ENCODE peak calls at places on chromosome 5, in five cellular contexts. One of them, this sample, is unnamed.
A peak's percentile ranks its signal among the peaks of the same experiment; 100 is the strongest.

GRCh38 chr5:3268760-3269330 is 326.8 kb upstream of the IRX1 start:
- DNase-seq in stimulated activated CD8-positive, alpha-beta memory T cell treated with anti-CD3 and anti-CD28 coated beads, Interleukin-12 subunit alpha, Interleukin-12 subunit beta, amount 100 ng/mL, for 4 hours: no peak
- DNase-seq in foreskin keratinocyte: no peak
- DNase-seq in HTR-8/SVneo: no peak
- DNase-seq in mucosa of gallbladder: no peak
- DNase-seq in this sample: no peak

GRCh38 chr5:150541895-150542294 is 34.0 kb downstream of the NDST1 start:
- DNase-seq in stimulated activated CD8-positive, alpha-beta memory T cell treated with anti-CD3 and anti-CD28 coated beads, Interleukin-12 subunit alpha, Interleukin-12 subunit beta, amount 100 ng/mL, for 4 hours: no peak
- DNase-seq in foreskin keratinocyte: peak; percentile 67
- DNase-seq in HTR-8/SVneo: no peak
- DNase-seq in mucosa of gallbladder: no peak
- DNase-seq in this sample: no peak

GRCh38 chr5:42767491-42768105 is 11.0 kb downstream of the CCDC152 start:
- DNase-seq in stimulated activated CD8-positive, alpha-beta memory T cell treated with anti-CD3 and anti-CD28 coated beads, Interleukin-12 subunit alpha, Interleukin-12 subunit beta, amount 100 ng/mL, for 4 hours: no peak
- DNase-seq in foreskin keratinocyte: no peak
- DNase-seq in HTR-8/SVneo: peak; percentile 45
- DNase-seq in mucosa of gallbladder: no peak
- DNase-seq in this sample: no peak

GRCh38 chr5:177071671-177072385 is 14.9 kb upstream of the FGFR4 start:
- DNase-seq in stimulated activated CD8-positive, alpha-beta memory T cell treated with anti-CD3 and anti-CD28 coated beads, Interleukin-12 subunit alpha, Interleukin-12 subunit beta, amount 100 ng/mL, for 4 hours: no peak
- DNase-seq in foreskin keratinocyte: peak; percentile 37
- DNase-seq in HTR-8/SVneo: peak; percentile 82
- DNase-seq in mucosa of gallbladder: peak; percentile 91
- DNase-seq in this sample: peak; percentile 81

GRCh38 chr5:77669677-77670076 is 31.2 kb upstream of the OTP start:
- DNase-seq in stimulated activated CD8-positive, alpha-beta memory T cell treated with anti-CD3 and anti-CD28 coated beads, Interleukin-12 subunit alpha, Interleukin-12 subunit beta, amount 100 ng/mL, for 4 hours: no peak
- DNase-seq in foreskin keratinocyte: no peak
- DNase-seq in HTR-8/SVneo: no peak
- DNase-seq in mucosa of gallbladder: no peak
- DNase-seq in this sample: no peak

GRCh38 chr5:34802834-34803563 is 36.0 kb upstream of the TTC23L start:
- DNase-seq in stimulated activated CD8-positive, alpha-beta memory T cell treated with anti-CD3 and anti-CD28 coated beads, Interleukin-12 subunit alpha, Interleukin-12 subunit beta, amount 100 ng/mL, for 4 hours: no peak
- DNase-seq in foreskin keratinocyte: no peak
- DNase-seq in HTR-8/SVneo: no peak
- DNase-seq in mucosa of gallbladder: no peak
- DNase-seq in this sample: no peak

GRCh38 chr5:143418140-143418866 is 14.8 kb upstream of the NR3C1 start:
- DNase-seq in stimulated activated CD8-positive, alpha-beta memory T cell treated with anti-CD3 and anti-CD28 coated beads, Interleukin-12 subunit alpha, Interleukin-12 subunit beta, amount 100 ng/mL, for 4 hours: no peak
- DNase-seq in foreskin keratinocyte: no peak
- DNase-seq in HTR-8/SVneo: no peak
- DNase-seq in mucosa of gallbladder: no peak
- DNase-seq in this sample: no peak

GRCh38 chr5:177099422-177100093 is 12.8 kb downstream of the FGFR4 start:
- DNase-seq in stimulated activated CD8-positive, alpha-beta memory T cell treated with anti-CD3 and anti-CD28 coated beads, Interleukin-12 subunit alpha, Interleukin-12 subunit beta, amount 100 ng/mL, for 4 hours: no peak
- DNase-seq in foreskin keratinocyte: no peak
- DNase-seq in HTR-8/SVneo: no peak
- DNase-seq in mucosa of gallbladder: no peak
- DNase-seq in this sample: peak; percentile 54

GRCh38 chr5:6652025-6652424 is 18.8 kb downstream of the SRD5A1 start:
- DNase-seq in stimulated activated CD8-positive, alpha-beta memory T cell treated with anti-CD3 and anti-CD28 coated beads, Interleukin-12 subunit alpha, Interleukin-12 subunit beta, amount 100 ng/mL, for 4 hours: no peak
- DNase-seq in foreskin keratinocyte: no peak
- DNase-seq in HTR-8/SVneo: no peak
- DNase-seq in mucosa of gallbladder: no peak
- DNase-seq in this sample: no peak

GRCh38 chr5:113380299-113381014 is 54.3 kb downstream of the TSSK1B start:
- DNase-seq in stimulated activated CD8-positive, alpha-beta memory T cell treated with anti-CD3 and anti-CD28 coated beads, Interleukin-12 subunit alpha, Interleukin-12 subunit beta, amount 100 ng/mL, for 4 hours: no peak
- DNase-seq in foreskin keratinocyte: no peak
- DNase-seq in HTR-8/SVneo: no peak
- DNase-seq in mucosa of gallbladder: no peak
- DNase-seq in this sample: no peak

GRCh38 chr5:137506296-137506695 is 7.2 kb upstream of the SPOCK1 start:
- DNase-seq in stimulated activated CD8-positive, alpha-beta memory T cell treated with anti-CD3 and anti-CD28 coated beads, Interleukin-12 subunit alpha, Interleukin-12 subunit beta, amount 100 ng/mL, for 4 hours: no peak
- DNase-seq in foreskin keratinocyte: no peak
- DNase-seq in HTR-8/SVneo: no peak
- DNase-seq in mucosa of gallbladder: no peak
- DNase-seq in this sample: no peak

GRCh38 chr5:108753331-108753730 is 5.6 kb downstream of the FER start:
- DNase-seq in stimulated activated CD8-positive, alpha-beta memory T cell treated with anti-CD3 and anti-CD28 coated beads, Interleukin-12 subunit alpha, Interleukin-12 subunit beta, amount 100 ng/mL, for 4 hours: no peak
- DNase-seq in foreskin keratinocyte: peak; percentile 23
- DNase-seq in HTR-8/SVneo: no peak
- DNase-seq in mucosa of gallbladder: no peak
- DNase-seq in this sample: no peak

GRCh38 chr5:99316484-99316883 is 387.7 kb upstream of the CHD1 start:
- DNase-seq in stimulated activated CD8-positive, alpha-beta memory T cell treated with anti-CD3 and anti-CD28 coated beads, Interleukin-12 subunit alpha, Interleukin-12 subunit beta, amount 100 ng/mL, for 4 hours: no peak
- DNase-seq in foreskin keratinocyte: no peak
- DNase-seq in HTR-8/SVneo: no peak
- DNase-seq in mucosa of gallbladder: no peak
- DNase-seq in this sample: no peak

GRCh38 chr5:125415126-125415525 is 668.7 kb upstream of the ZNF608 start:
- DNase-seq in stimulated activated CD8-positive, alpha-beta memory T cell treated with anti-CD3 and anti-CD28 coated beads, Interleukin-12 subunit alpha, Interleukin-12 subunit beta, amount 100 ng/mL, for 4 hours: no peak
- DNase-seq in foreskin keratinocyte: no peak
- DNase-seq in HTR-8/SVneo: no peak
- DNase-seq in mucosa of gallbladder: no peak
- DNase-seq in this sample: no peak

GRCh38 chr5:71932131-71932635 is 175.1 kb upstream of the MAP1B start:
- DNase-seq in stimulated activated CD8-positive, alpha-beta memory T cell treated with anti-CD3 and anti-CD28 coated beads, Interleukin-12 subunit alpha, Interleukin-12 subunit beta, amount 100 ng/mL, for 4 hours: no peak
- DNase-seq in foreskin keratinocyte: no peak
- DNase-seq in HTR-8/SVneo: no peak
- DNase-seq in mucosa of gallbladder: peak; percentile 20
- DNase-seq in this sample: peak; percentile 33

GRCh38 chr5:35443803-35444595 is 173.7 kb upstream of the SPEF2 start:
- DNase-seq in stimulated activated CD8-positive, alpha-beta memory T cell treated with anti-CD3 and anti-CD28 coated beads, Interleukin-12 subunit alpha, Interleukin-12 subunit beta, amount 100 ng/mL, for 4 hours: no peak
- DNase-seq in foreskin keratinocyte: no peak
- DNase-seq in HTR-8/SVneo: no peak
- DNase-seq in mucosa of gallbladder: no peak
- DNase-seq in this sample: peak; percentile 32

GRCh38 chr5:142097681-142098080 is 10.9 kb upstream of the NDFIP1 start:
- DNase-seq in stimulated activated CD8-positive, alpha-beta memory T cell treated with anti-CD3 and anti-CD28 coated beads, Interleukin-12 subunit alpha, Interleukin-12 subunit beta, amount 100 ng/mL, for 4 hours: no peak
- DNase-seq in foreskin keratinocyte: peak; percentile 89
- DNase-seq in HTR-8/SVneo: no peak
- DNase-seq in mucosa of gallbladder: no peak
- DNase-seq in this sample: no peak

GRCh38 chr5:63686938-63687337 is 275.3 kb downstream of the HTR1A start:
- DNase-seq in stimulated activated CD8-positive, alpha-beta memory T cell treated with anti-CD3 and anti-CD28 coated beads, Interleukin-12 subunit alpha, Interleukin-12 subunit beta, amount 100 ng/mL, for 4 hours: no peak
- DNase-seq in foreskin keratinocyte: no peak
- DNase-seq in HTR-8/SVneo: no peak
- DNase-seq in mucosa of gallbladder: peak; percentile 11
- DNase-seq in this sample: no peak

GRCh38 chr5:39775058-39775457 is 350.3 kb upstream of the DAB2 start:
- DNase-seq in stimulated activated CD8-positive, alpha-beta memory T cell treated with anti-CD3 and anti-CD28 coated beads, Interleukin-12 subunit alpha, Interleukin-12 subunit beta, amount 100 ng/mL, for 4 hours: no peak
- DNase-seq in foreskin keratinocyte: peak; percentile 5
- DNase-seq in HTR-8/SVneo: no peak
- DNase-seq in mucosa of gallbladder: no peak
- DNase-seq in this sample: no peak

GRCh38 chr5:72438141-72438540 is 69.1 kb downstream of the ZNF366 start:
- DNase-seq in stimulated activated CD8-positive, alpha-beta memory T cell treated with anti-CD3 and anti-CD28 coated beads, Interleukin-12 subunit alpha, Interleukin-12 subunit beta, amount 100 ng/mL, for 4 hours: no peak
- DNase-seq in foreskin keratinocyte: peak; percentile 54
- DNase-seq in HTR-8/SVneo: no peak
- DNase-seq in mucosa of gallbladder: no peak
- DNase-seq in this sample: no peak

GRCh38 chr5:19977069-19977468 is 10.9 kb downstream of the CDH18 start:
- DNase-seq in stimulated activated CD8-positive, alpha-beta memory T cell treated with anti-CD3 and anti-CD28 coated beads, Interleukin-12 subunit alpha, Interleukin-12 subunit beta, amount 100 ng/mL, for 4 hours: no peak
- DNase-seq in foreskin keratinocyte: no peak
- DNase-seq in HTR-8/SVneo: no peak
- DNase-seq in mucosa of gallbladder: no peak
- DNase-seq in this sample: no peak

GRCh38 chr5:108729306-108729645 is 18.4 kb upstream of the FER start:
- DNase-seq in stimulated activated CD8-positive, alpha-beta memory T cell treated with anti-CD3 and anti-CD28 coated beads, Interleukin-12 subunit alpha, Interleukin-12 subunit beta, amount 100 ng/mL, for 4 hours: no peak
- DNase-seq in foreskin keratinocyte: no peak
- DNase-seq in HTR-8/SVneo: no peak
- DNase-seq in mucosa of gallbladder: no peak
- DNase-seq in this sample: no peak

GRCh38 chr5:96114736-96115466 is 153.2 kb upstream of the ELL2 start:
- DNase-seq in stimulated activated CD8-positive, alpha-beta memory T cell treated with anti-CD3 and anti-CD28 coated beads, Interleukin-12 subunit alpha, Interleukin-12 subunit beta, amount 100 ng/mL, for 4 hours: no peak
- DNase-seq in foreskin keratinocyte: peak; percentile 77
- DNase-seq in HTR-8/SVneo: no peak
- DNase-seq in mucosa of gallbladder: no peak
- DNase-seq in this sample: no peak

GRCh38 chr5:144084971-144085370 is 85.5 kb downstream of the YIPF5 start:
- DNase-seq in stimulated activated CD8-positive, alpha-beta memory T cell treated with anti-CD3 and anti-CD28 coated beads, Interleukin-12 subunit alpha, Interleukin-12 subunit beta, amount 100 ng/mL, for 4 hours: no peak
- DNase-seq in foreskin keratinocyte: no peak
- DNase-seq in HTR-8/SVneo: no peak
- DNase-seq in mucosa of gallbladder: no peak
- DNase-seq in this sample: no peak

GRCh38 chr5:35012365-35012764 is 35.4 kb downstream of the AGXT2 start:
- DNase-seq in stimulated activated CD8-positive, alpha-beta memory T cell treated with anti-CD3 and anti-CD28 coated beads, Interleukin-12 subunit alpha, Interleukin-12 subunit beta, amount 100 ng/mL, for 4 hours: no peak
- DNase-seq in foreskin keratinocyte: no peak
- DNase-seq in HTR-8/SVneo: no peak
- DNase-seq in mucosa of gallbladder: no peak
- DNase-seq in this sample: no peak

GRCh38 chr5:126998201-126998631 is 32.1 kb downstream of the MARCHF3 start:
- DNase-seq in stimulated activated CD8-positive, alpha-beta memory T cell treated with anti-CD3 and anti-CD28 coated beads, Interleukin-12 subunit alpha, Interleukin-12 subunit beta, amount 100 ng/mL, for 4 hours: no peak
- DNase-seq in foreskin keratinocyte: no peak
- DNase-seq in HTR-8/SVneo: no peak
- DNase-seq in mucosa of gallbladder: no peak
- DNase-seq in this sample: no peak

GRCh38 chr5:4868140-4868735 is 271.9 kb upstream of the ADAMTS16 start:
- DNase-seq in stimulated activated CD8-positive, alpha-beta memory T cell treated with anti-CD3 and anti-CD28 coated beads, Interleukin-12 subunit alpha, Interleukin-12 subunit beta, amount 100 ng/mL, for 4 hours: no peak
- DNase-seq in foreskin keratinocyte: no peak
- DNase-seq in HTR-8/SVneo: peak; percentile 80
- DNase-seq in mucosa of gallbladder: peak; percentile 48
- DNase-seq in this sample: peak; percentile 49

GRCh38 chr5:73617510-73618279 is 8.3 kb upstream of the ARHGEF28 start:
- DNase-seq in stimulated activated CD8-positive, alpha-beta memory T cell treated with anti-CD3 and anti-CD28 coated beads, Interleukin-12 subunit alpha, Interleukin-12 subunit beta, amount 100 ng/mL, for 4 hours: no peak
- DNase-seq in foreskin keratinocyte: no peak
- DNase-seq in HTR-8/SVneo: no peak
- DNase-seq in mucosa of gallbladder: no peak
- DNase-seq in this sample: no peak

GRCh38 chr5:42641321-42642005 is 115.2 kb upstream of the CCDC152 start:
- DNase-seq in stimulated activated CD8-positive, alpha-beta memory T cell treated with anti-CD3 and anti-CD28 coated beads, Interleukin-12 subunit alpha, Interleukin-12 subunit beta, amount 100 ng/mL, for 4 hours: no peak
- DNase-seq in foreskin keratinocyte: peak; percentile 77
- DNase-seq in HTR-8/SVneo: no peak
- DNase-seq in mucosa of gallbladder: no peak
- DNase-seq in this sample: no peak

GRCh38 chr5:117769877-117770276 is 1195.3 kb upstream of the SEMA6A start:
- DNase-seq in stimulated activated CD8-positive, alpha-beta memory T cell treated with anti-CD3 and anti-CD28 coated beads, Interleukin-12 subunit alpha, Interleukin-12 subunit beta, amount 100 ng/mL, for 4 hours: no peak
- DNase-seq in foreskin keratinocyte: no peak
- DNase-seq in HTR-8/SVneo: no peak
- DNase-seq in mucosa of gallbladder: no peak
- DNase-seq in this sample: no peak

GRCh38 chr5:75468593-75468992 is 42.8 kb downstream of the CERT1 start:
- DNase-seq in stimulated activated CD8-positive, alpha-beta memory T cell treated with anti-CD3 and anti-CD28 coated beads, Interleukin-12 subunit alpha, Interleukin-12 subunit beta, amount 100 ng/mL, for 4 hours: no peak
- DNase-seq in foreskin keratinocyte: no peak
- DNase-seq in HTR-8/SVneo: no peak
- DNase-seq in mucosa of gallbladder: no peak
- DNase-seq in this sample: no peak

GRCh38 chr5:35780236-35780635 is 76.5 kb upstream of the IL7R start:
- DNase-seq in stimulated activated CD8-positive, alpha-beta memory T cell treated with anti-CD3 and anti-CD28 coated beads, Interleukin-12 subunit alpha, Interleukin-12 subunit beta, amount 100 ng/mL, for 4 hours: no peak
- DNase-seq in foreskin keratinocyte: no peak
- DNase-seq in HTR-8/SVneo: no peak
- DNase-seq in mucosa of gallbladder: no peak
- DNase-seq in this sample: no peak

GRCh38 chr5:4802044-4802443 is 338.1 kb upstream of the ADAMTS16 start:
- DNase-seq in stimulated activated CD8-positive, alpha-beta memory T cell treated with anti-CD3 and anti-CD28 coated beads, Interleukin-12 subunit alpha, Interleukin-12 subunit beta, amount 100 ng/mL, for 4 hours: no peak
- DNase-seq in foreskin keratinocyte: no peak
- DNase-seq in HTR-8/SVneo: no peak
- DNase-seq in mucosa of gallbladder: no peak
- DNase-seq in this sample: no peak

GRCh38 chr5:160029540-160030139 is 20.7 kb downstream of the TTC1 start:
- DNase-seq in stimulated activated CD8-positive, alpha-beta memory T cell treated with anti-CD3 and anti-CD28 coated beads, Interleukin-12 subunit alpha, Interleukin-12 subunit beta, amount 100 ng/mL, for 4 hours: no peak
- DNase-seq in foreskin keratinocyte: no peak
- DNase-seq in HTR-8/SVneo: no peak
- DNase-seq in mucosa of gallbladder: no peak
- DNase-seq in this sample: no peak

GRCh38 chr5:170636206-170636605 is 132.4 kb downstream of the KCNIP1 start:
- DNase-seq in stimulated activated CD8-positive, alpha-beta memory T cell treated with anti-CD3 and anti-CD28 coated beads, Interleukin-12 subunit alpha, Interleukin-12 subunit beta, amount 100 ng/mL, for 4 hours: no peak
- DNase-seq in foreskin keratinocyte: no peak
- DNase-seq in HTR-8/SVneo: no peak
- DNase-seq in mucosa of gallbladder: no peak
- DNase-seq in this sample: no peak

GRCh38 chr5:108801776-108802175 is 54.1 kb downstream of the FER start:
- DNase-seq in stimulated activated CD8-positive, alpha-beta memory T cell treated with anti-CD3 and anti-CD28 coated beads, Interleukin-12 subunit alpha, Interleukin-12 subunit beta, amount 100 ng/mL, for 4 hours: no peak
- DNase-seq in foreskin keratinocyte: peak; percentile 78
- DNase-seq in HTR-8/SVneo: peak; percentile 44
- DNase-seq in mucosa of gallbladder: no peak
- DNase-seq in this sample: no peak

GRCh38 chr5:105639068-105639467 is 2031.7 kb downstream of the EFNA5 start:
- DNase-seq in stimulated activated CD8-positive, alpha-beta memory T cell treated with anti-CD3 and anti-CD28 coated beads, Interleukin-12 subunit alpha, Interleukin-12 subunit beta, amount 100 ng/mL, for 4 hours: no peak
- DNase-seq in foreskin keratinocyte: no peak
- DNase-seq in HTR-8/SVneo: no peak
- DNase-seq in mucosa of gallbladder: no peak
- DNase-seq in this sample: no peak